ENCODE peak calls at places on chromosomes 7 and 10, in seven cellular contexts. One of them, this sample, is unnamed.
A peak's percentile ranks its signal among the peaks of the same experiment; 100 is the strongest.

GRCh38 chr10:129586897-129587443 is 119.9 kb downstream of the MGMT start:
- DNase-seq in 8988T: no peak
- DNase-seq in stimulated activated effector memory CD8-positive, alpha-beta T cell treated with anti-CD3 and anti-CD28 coated beads, Interleukin-12 subunit alpha, Interleukin-12 subunit beta, amount 100 ng/mL, for 72 hours: no peak
- DNase-seq in A549: no peak
- DNase-seq in hepatocyte: no peak
- DNase-seq in activated naive CD4-positive, alpha-beta T cell treated with Interleukin-2 at 50 U/mL for 16 hours: no peak
- DNase-seq in activated CD4-positive, CD25-positive, alpha-beta regulatory T cell treated with anti-CD3 and anti-CD28 coated beads, Interleukin-2, amount 50 U/mL, for 16 hours: no peak
- DNase-seq in this sample: no peak

GRCh38 chr7:108001759-108002725 is 919 bp downstream of the LAMB1 start:
- DNase-seq in 8988T: no peak
- DNase-seq in stimulated activated effector memory CD8-positive, alpha-beta T cell treated with anti-CD3 and anti-CD28 coated beads, Interleukin-12 subunit alpha, Interleukin-12 subunit beta, amount 100 ng/mL, for 72 hours: no peak
- DNase-seq in A549: no peak
- DNase-seq in activated CD4-positive, CD25-positive, alpha-beta regulatory T cell treated with anti-CD3 and anti-CD28 coated beads, Interleukin-2, amount 50 U/mL, for 16 hours: no peak
- DNase-seq in hepatocyte: peak; percentile 45
- DNase-seq in activated naive CD4-positive, alpha-beta T cell treated with Interleukin-2 at 50 U/mL for 16 hours: no peak
- DNase-seq in this sample: no peak

GRCh38 chr7:150434240-150434639 is 16.2 kb upstream of the GIMAP8 start:
- DNase-seq in A549: no peak
- DNase-seq in hepatocyte: no peak
- DNase-seq in activated naive CD4-positive, alpha-beta T cell treated with Interleukin-2 at 50 U/mL for 16 hours: no peak
- DNase-seq in 8988T: no peak
- DNase-seq in stimulated activated effector memory CD8-positive, alpha-beta T cell treated with anti-CD3 and anti-CD28 coated beads, Interleukin-12 subunit alpha, Interleukin-12 subunit beta, amount 100 ng/mL, for 72 hours: no peak
- DNase-seq in activated CD4-positive, CD25-positive, alpha-beta regulatory T cell treated with anti-CD3 and anti-CD28 coated beads, Interleukin-2, amount 50 U/mL, for 16 hours: no peak
- DNase-seq in this sample: no peak

GRCh38 chr10:99912057-99912456 is 97.7 kb downstream of the DNMBP start:
- DNase-seq in A549: no peak
- DNase-seq in stimulated activated effector memory CD8-positive, alpha-beta T cell treated with anti-CD3 and anti-CD28 coated beads, Interleukin-12 subunit alpha, Interleukin-12 subunit beta, amount 100 ng/mL, for 72 hours: no peak
- DNase-seq in activated naive CD4-positive, alpha-beta T cell treated with Interleukin-2 at 50 U/mL for 16 hours: no peak
- DNase-seq in activated CD4-positive, CD25-positive, alpha-beta regulatory T cell treated with anti-CD3 and anti-CD28 coated beads, Interleukin-2, amount 50 U/mL, for 16 hours: no peak
- DNase-seq in hepatocyte: no peak
- DNase-seq in 8988T: no peak
- DNase-seq in this sample: no peak

GRCh38 chr10:126171555-126171954 is 216.7 kb downstream of the ADAM12 start:
- DNase-seq in activated CD4-positive, CD25-positive, alpha-beta regulatory T cell treated with anti-CD3 and anti-CD28 coated beads, Interleukin-2, amount 50 U/mL, for 16 hours: no peak
- DNase-seq in 8988T: no peak
- DNase-seq in stimulated activated effector memory CD8-positive, alpha-beta T cell treated with anti-CD3 and anti-CD28 coated beads, Interleukin-12 subunit alpha, Interleukin-12 subunit beta, amount 100 ng/mL, for 72 hours: no peak
- DNase-seq in activated naive CD4-positive, alpha-beta T cell treated with Interleukin-2 at 50 U/mL for 16 hours: no peak
- DNase-seq in hepatocyte: no peak
- DNase-seq in A549: no peak
- DNase-seq in this sample: no peak

GRCh38 chr7:151035024-151035717 is 6.9 kb downstream of the ABCB8 start:
- DNase-seq in activated CD4-positive, CD25-positive, alpha-beta regulatory T cell treated with anti-CD3 and anti-CD28 coated beads, Interleukin-2, amount 50 U/mL, for 16 hours: no peak
- DNase-seq in activated naive CD4-positive, alpha-beta T cell treated with Interleukin-2 at 50 U/mL for 16 hours: no peak
- DNase-seq in hepatocyte: no peak
- DNase-seq in A549: no peak
- DNase-seq in 8988T: no peak
- DNase-seq in stimulated activated effector memory CD8-positive, alpha-beta T cell treated with anti-CD3 and anti-CD28 coated beads, Interleukin-12 subunit alpha, Interleukin-12 subunit beta, amount 100 ng/mL, for 72 hours: no peak
- DNase-seq in this sample: no peak

GRCh38 chr10:77738496-77739158 is 101.0 kb upstream of the KCNMA1 start:
- DNase-seq in activated naive CD4-positive, alpha-beta T cell treated with Interleukin-2 at 50 U/mL for 16 hours: no peak
- DNase-seq in 8988T: no peak
- DNase-seq in stimulated activated effector memory CD8-positive, alpha-beta T cell treated with anti-CD3 and anti-CD28 coated beads, Interleukin-12 subunit alpha, Interleukin-12 subunit beta, amount 100 ng/mL, for 72 hours: no peak
- DNase-seq in activated CD4-positive, CD25-positive, alpha-beta regulatory T cell treated with anti-CD3 and anti-CD28 coated beads, Interleukin-2, amount 50 U/mL, for 16 hours: no peak
- DNase-seq in hepatocyte: no peak
- DNase-seq in A549: no peak
- DNase-seq in this sample: no peak

GRCh38 chr7:84532196-84532595 is 337.6 kb upstream of the SEMA3A start:
- DNase-seq in A549: no peak
- DNase-seq in stimulated activated effector memory CD8-positive, alpha-beta T cell treated with anti-CD3 and anti-CD28 coated beads, Interleukin-12 subunit alpha, Interleukin-12 subunit beta, amount 100 ng/mL, for 72 hours: no peak
- DNase-seq in activated CD4-positive, CD25-positive, alpha-beta regulatory T cell treated with anti-CD3 and anti-CD28 coated beads, Interleukin-2, amount 50 U/mL, for 16 hours: no peak
- DNase-seq in 8988T: no peak
- DNase-seq in hepatocyte: no peak
- DNase-seq in activated naive CD4-positive, alpha-beta T cell treated with Interleukin-2 at 50 U/mL for 16 hours: no peak
- DNase-seq in this sample: no peak

GRCh38 chr10:22599048-22599561 is 115.3 kb downstream of the PIP4K2A start:
- DNase-seq in 8988T: no peak
- DNase-seq in activated CD4-positive, CD25-positive, alpha-beta regulatory T cell treated with anti-CD3 and anti-CD28 coated beads, Interleukin-2, amount 50 U/mL, for 16 hours: no peak
- DNase-seq in stimulated activated effector memory CD8-positive, alpha-beta T cell treated with anti-CD3 and anti-CD28 coated beads, Interleukin-12 subunit alpha, Interleukin-12 subunit beta, amount 100 ng/mL, for 72 hours: no peak
- DNase-seq in activated naive CD4-positive, alpha-beta T cell treated with Interleukin-2 at 50 U/mL for 16 hours: no peak
- DNase-seq in hepatocyte: no peak
- DNase-seq in A549: peak; percentile 25
- DNase-seq in this sample: no peak

GRCh38 chr10:78441704-78442103 is 408.0 kb downstream of the RPS24 start:
- DNase-seq in 8988T: no peak
- DNase-seq in hepatocyte: no peak
- DNase-seq in stimulated activated effector memory CD8-positive, alpha-beta T cell treated with anti-CD3 and anti-CD28 coated beads, Interleukin-12 subunit alpha, Interleukin-12 subunit beta, amount 100 ng/mL, for 72 hours: no peak
- DNase-seq in A549: no peak
- DNase-seq in activated CD4-positive, CD25-positive, alpha-beta regulatory T cell treated with anti-CD3 and anti-CD28 coated beads, Interleukin-2, amount 50 U/mL, for 16 hours: no peak
- DNase-seq in activated naive CD4-positive, alpha-beta T cell treated with Interleukin-2 at 50 U/mL for 16 hours: no peak
- DNase-seq in this sample: no peak

GRCh38 chr7:40948239-40948638 is 754.7 kb downstream of the INHBA start:
- DNase-seq in hepatocyte: no peak
- DNase-seq in 8988T: no peak
- DNase-seq in stimulated activated effector memory CD8-positive, alpha-beta T cell treated with anti-CD3 and anti-CD28 coated beads, Interleukin-12 subunit alpha, Interleukin-12 subunit beta, amount 100 ng/mL, for 72 hours: no peak
- DNase-seq in activated CD4-positive, CD25-positive, alpha-beta regulatory T cell treated with anti-CD3 and anti-CD28 coated beads, Interleukin-2, amount 50 U/mL, for 16 hours: no peak
- DNase-seq in A549: no peak
- DNase-seq in activated naive CD4-positive, alpha-beta T cell treated with Interleukin-2 at 50 U/mL for 16 hours: no peak
- DNase-seq in this sample: no peak

GRCh38 chr7:100951172-100951571 is 1.8 kb downstream of the MUC3A start:
- DNase-seq in 8988T: no peak
- DNase-seq in hepatocyte: no peak
- DNase-seq in stimulated activated effector memory CD8-positive, alpha-beta T cell treated with anti-CD3 and anti-CD28 coated beads, Interleukin-12 subunit alpha, Interleukin-12 subunit beta, amount 100 ng/mL, for 72 hours: no peak
- DNase-seq in activated CD4-positive, CD25-positive, alpha-beta regulatory T cell treated with anti-CD3 and anti-CD28 coated beads, Interleukin-2, amount 50 U/mL, for 16 hours: no peak
- DNase-seq in activated naive CD4-positive, alpha-beta T cell treated with Interleukin-2 at 50 U/mL for 16 hours: no peak
- DNase-seq in A549: no peak
- DNase-seq in this sample: no peak

GRCh38 chr10:128059266-128059850 is 66.9 kb downstream of the MKI67 start:
- DNase-seq in A549: no peak
- DNase-seq in stimulated activated effector memory CD8-positive, alpha-beta T cell treated with anti-CD3 and anti-CD28 coated beads, Interleukin-12 subunit alpha, Interleukin-12 subunit beta, amount 100 ng/mL, for 72 hours: no peak
- DNase-seq in 8988T: no peak
- DNase-seq in activated CD4-positive, CD25-positive, alpha-beta regulatory T cell treated with anti-CD3 and anti-CD28 coated beads, Interleukin-2, amount 50 U/mL, for 16 hours: no peak
- DNase-seq in activated naive CD4-positive, alpha-beta T cell treated with Interleukin-2 at 50 U/mL for 16 hours: no peak
- DNase-seq in hepatocyte: no peak
- DNase-seq in this sample: no peak

GRCh38 chr7:133652547-133652946 is 399.7 kb downstream of the EXOC4 start:
- DNase-seq in activated naive CD4-positive, alpha-beta T cell treated with Interleukin-2 at 50 U/mL for 16 hours: no peak
- DNase-seq in A549: no peak
- DNase-seq in stimulated activated effector memory CD8-positive, alpha-beta T cell treated with anti-CD3 and anti-CD28 coated beads, Interleukin-12 subunit alpha, Interleukin-12 subunit beta, amount 100 ng/mL, for 72 hours: no peak
- DNase-seq in hepatocyte: no peak
- DNase-seq in activated CD4-positive, CD25-positive, alpha-beta regulatory T cell treated with anti-CD3 and anti-CD28 coated beads, Interleukin-2, amount 50 U/mL, for 16 hours: no peak
- DNase-seq in 8988T: no peak
- DNase-seq in this sample: no peak

GRCh38 chr10:101397140-101397539 is 43.2 kb downstream of the BTRC start:
- DNase-seq in hepatocyte: peak; percentile 47
- DNase-seq in A549: peak; percentile 26
- DNase-seq in activated naive CD4-positive, alpha-beta T cell treated with Interleukin-2 at 50 U/mL for 16 hours: peak; percentile 12
- DNase-seq in activated CD4-positive, CD25-positive, alpha-beta regulatory T cell treated with anti-CD3 and anti-CD28 coated beads, Interleukin-2, amount 50 U/mL, for 16 hours: peak; percentile 1
- DNase-seq in stimulated activated effector memory CD8-positive, alpha-beta T cell treated with anti-CD3 and anti-CD28 coated beads, Interleukin-12 subunit alpha, Interleukin-12 subunit beta, amount 100 ng/mL, for 72 hours: no peak
- DNase-seq in 8988T: no peak
- DNase-seq in this sample: no peak

GRCh38 chr10:6044060-6044459 is 18.1 kb downstream of the IL2RA start:
- DNase-seq in A549: no peak
- DNase-seq in activated CD4-positive, CD25-positive, alpha-beta regulatory T cell treated with anti-CD3 and anti-CD28 coated beads, Interleukin-2, amount 50 U/mL, for 16 hours: no peak
- DNase-seq in stimulated activated effector memory CD8-positive, alpha-beta T cell treated with anti-CD3 and anti-CD28 coated beads, Interleukin-12 subunit alpha, Interleukin-12 subunit beta, amount 100 ng/mL, for 72 hours: peak; percentile 0
- DNase-seq in hepatocyte: no peak
- DNase-seq in 8988T: no peak
- DNase-seq in activated naive CD4-positive, alpha-beta T cell treated with Interleukin-2 at 50 U/mL for 16 hours: no peak
- DNase-seq in this sample: no peak

GRCh38 chr7:117048854-117049321 is 95.6 kb downstream of the ST7 start:
- DNase-seq in activated naive CD4-positive, alpha-beta T cell treated with Interleukin-2 at 50 U/mL for 16 hours: no peak
- DNase-seq in A549: no peak
- DNase-seq in activated CD4-positive, CD25-positive, alpha-beta regulatory T cell treated with anti-CD3 and anti-CD28 coated beads, Interleukin-2, amount 50 U/mL, for 16 hours: no peak
- DNase-seq in 8988T: no peak
- DNase-seq in hepatocyte: no peak
- DNase-seq in stimulated activated effector memory CD8-positive, alpha-beta T cell treated with anti-CD3 and anti-CD28 coated beads, Interleukin-12 subunit alpha, Interleukin-12 subunit beta, amount 100 ng/mL, for 72 hours: no peak
- DNase-seq in this sample: no peak

GRCh38 chr7:129784783-129785456 is 167.8 kb downstream of the UBE2H start:
- DNase-seq in 8988T: no peak
- DNase-seq in stimulated activated effector memory CD8-positive, alpha-beta T cell treated with anti-CD3 and anti-CD28 coated beads, Interleukin-12 subunit alpha, Interleukin-12 subunit beta, amount 100 ng/mL, for 72 hours: no peak
- DNase-seq in activated CD4-positive, CD25-positive, alpha-beta regulatory T cell treated with anti-CD3 and anti-CD28 coated beads, Interleukin-2, amount 50 U/mL, for 16 hours: no peak
- DNase-seq in activated naive CD4-positive, alpha-beta T cell treated with Interleukin-2 at 50 U/mL for 16 hours: no peak
- DNase-seq in A549: no peak
- DNase-seq in hepatocyte: no peak
- DNase-seq in this sample: no peak

GRCh38 chr7:11373546-11374142 is 400.0 kb downstream of the PHF14 start:
- DNase-seq in activated CD4-positive, CD25-positive, alpha-beta regulatory T cell treated with anti-CD3 and anti-CD28 coated beads, Interleukin-2, amount 50 U/mL, for 16 hours: no peak
- DNase-seq in stimulated activated effector memory CD8-positive, alpha-beta T cell treated with anti-CD3 and anti-CD28 coated beads, Interleukin-12 subunit alpha, Interleukin-12 subunit beta, amount 100 ng/mL, for 72 hours: no peak
- DNase-seq in A549: peak; percentile 2
- DNase-seq in 8988T: no peak
- DNase-seq in activated naive CD4-positive, alpha-beta T cell treated with Interleukin-2 at 50 U/mL for 16 hours: no peak
- DNase-seq in hepatocyte: peak; percentile 26
- DNase-seq in this sample: peak; percentile 31

GRCh38 chr7:50782376-50783208 is at the start of gene GRB10:
- DNase-seq in stimulated activated effector memory CD8-positive, alpha-beta T cell treated with anti-CD3 and anti-CD28 coated beads, Interleukin-12 subunit alpha, Interleukin-12 subunit beta, amount 100 ng/mL, for 72 hours: no peak
- DNase-seq in A549: no peak
- DNase-seq in activated naive CD4-positive, alpha-beta T cell treated with Interleukin-2 at 50 U/mL for 16 hours: no peak
- DNase-seq in hepatocyte: peak; percentile 68
- DNase-seq in 8988T: no peak
- DNase-seq in activated CD4-positive, CD25-positive, alpha-beta regulatory T cell treated with anti-CD3 and anti-CD28 coated beads, Interleukin-2, amount 50 U/mL, for 16 hours: no peak
- DNase-seq in this sample: no peak

GRCh38 chr10:73119457-73119856 is 9.2 kb downstream of the NUDT13 start:
- DNase-seq in stimulated activated effector memory CD8-positive, alpha-beta T cell treated with anti-CD3 and anti-CD28 coated beads, Interleukin-12 subunit alpha, Interleukin-12 subunit beta, amount 100 ng/mL, for 72 hours: no peak
- DNase-seq in activated CD4-positive, CD25-positive, alpha-beta regulatory T cell treated with anti-CD3 and anti-CD28 coated beads, Interleukin-2, amount 50 U/mL, for 16 hours: no peak
- DNase-seq in 8988T: no peak
- DNase-seq in activated naive CD4-positive, alpha-beta T cell treated with Interleukin-2 at 50 U/mL for 16 hours: no peak
- DNase-seq in hepatocyte: no peak
- DNase-seq in A549: no peak
- DNase-seq in this sample: no peak

GRCh38 chr7:155584763-155585531 is 38.6 kb upstream of the CNPY1 start:
- DNase-seq in stimulated activated effector memory CD8-positive, alpha-beta T cell treated with anti-CD3 and anti-CD28 coated beads, Interleukin-12 subunit alpha, Interleukin-12 subunit beta, amount 100 ng/mL, for 72 hours: no peak
- DNase-seq in hepatocyte: peak; percentile 49
- DNase-seq in activated CD4-positive, CD25-positive, alpha-beta regulatory T cell treated with anti-CD3 and anti-CD28 coated beads, Interleukin-2, amount 50 U/mL, for 16 hours: no peak
- DNase-seq in 8988T: no peak
- DNase-seq in A549: no peak
- DNase-seq in activated naive CD4-positive, alpha-beta T cell treated with Interleukin-2 at 50 U/mL for 16 hours: no peak
- DNase-seq in this sample: peak; percentile 8

GRCh38 chr7:111855842-111856227 is 293.5 kb upstream of the IMMP2L start:
- DNase-seq in 8988T: no peak
- DNase-seq in activated CD4-positive, CD25-positive, alpha-beta regulatory T cell treated with anti-CD3 and anti-CD28 coated beads, Interleukin-2, amount 50 U/mL, for 16 hours: no peak
- DNase-seq in stimulated activated effector memory CD8-positive, alpha-beta T cell treated with anti-CD3 and anti-CD28 coated beads, Interleukin-12 subunit alpha, Interleukin-12 subunit beta, amount 100 ng/mL, for 72 hours: no peak
- DNase-seq in A549: no peak
- DNase-seq in activated naive CD4-positive, alpha-beta T cell treated with Interleukin-2 at 50 U/mL for 16 hours: no peak
- DNase-seq in hepatocyte: peak; percentile 49
- DNase-seq in this sample: no peak

GRCh38 chr10:122333037-122333436 is 41.5 kb upstream of the PLEKHA1 start:
- DNase-seq in activated CD4-positive, CD25-positive, alpha-beta regulatory T cell treated with anti-CD3 and anti-CD28 coated beads, Interleukin-2, amount 50 U/mL, for 16 hours: no peak
- DNase-seq in activated naive CD4-positive, alpha-beta T cell treated with Interleukin-2 at 50 U/mL for 16 hours: no peak
- DNase-seq in stimulated activated effector memory CD8-positive, alpha-beta T cell treated with anti-CD3 and anti-CD28 coated beads, Interleukin-12 subunit alpha, Interleukin-12 subunit beta, amount 100 ng/mL, for 72 hours: no peak
- DNase-seq in hepatocyte: no peak
- DNase-seq in A549: no peak
- DNase-seq in 8988T: no peak
- DNase-seq in this sample: no peak

GRCh38 chr10:86600296-86600695 is 54.1 kb upstream of the OPN4 start:
- DNase-seq in activated CD4-positive, CD25-positive, alpha-beta regulatory T cell treated with anti-CD3 and anti-CD28 coated beads, Interleukin-2, amount 50 U/mL, for 16 hours: no peak
- DNase-seq in A549: no peak
- DNase-seq in activated naive CD4-positive, alpha-beta T cell treated with Interleukin-2 at 50 U/mL for 16 hours: no peak
- DNase-seq in 8988T: no peak
- DNase-seq in stimulated activated effector memory CD8-positive, alpha-beta T cell treated with anti-CD3 and anti-CD28 coated beads, Interleukin-12 subunit alpha, Interleukin-12 subunit beta, amount 100 ng/mL, for 72 hours: no peak
- DNase-seq in hepatocyte: no peak
- DNase-seq in this sample: no peak

GRCh38 chr7:32319019-32319382 is 171.2 kb downstream of the LSM5 start:
- DNase-seq in A549: no peak
- DNase-seq in hepatocyte: no peak
- DNase-seq in stimulated activated effector memory CD8-positive, alpha-beta T cell treated with anti-CD3 and anti-CD28 coated beads, Interleukin-12 subunit alpha, Interleukin-12 subunit beta, amount 100 ng/mL, for 72 hours: no peak
- DNase-seq in 8988T: no peak
- DNase-seq in activated CD4-positive, CD25-positive, alpha-beta regulatory T cell treated with anti-CD3 and anti-CD28 coated beads, Interleukin-2, amount 50 U/mL, for 16 hours: no peak
- DNase-seq in activated naive CD4-positive, alpha-beta T cell treated with Interleukin-2 at 50 U/mL for 16 hours: no peak
- DNase-seq in this sample: no peak

GRCh38 chr7:657565-658119 is 68.9 kb upstream of the DNAAF5 start:
- DNase-seq in hepatocyte: peak; percentile 59
- DNase-seq in activated naive CD4-positive, alpha-beta T cell treated with Interleukin-2 at 50 U/mL for 16 hours: no peak
- DNase-seq in stimulated activated effector memory CD8-positive, alpha-beta T cell treated with anti-CD3 and anti-CD28 coated beads, Interleukin-12 subunit alpha, Interleukin-12 subunit beta, amount 100 ng/mL, for 72 hours: no peak
- DNase-seq in 8988T: no peak
- DNase-seq in A549: no peak
- DNase-seq in activated CD4-positive, CD25-positive, alpha-beta regulatory T cell treated with anti-CD3 and anti-CD28 coated beads, Interleukin-2, amount 50 U/mL, for 16 hours: no peak
- DNase-seq in this sample: no peak

GRCh38 chr7:39238209-39238869 is 260.6 kb downstream of the POU6F2 start:
- DNase-seq in activated CD4-positive, CD25-positive, alpha-beta regulatory T cell treated with anti-CD3 and anti-CD28 coated beads, Interleukin-2, amount 50 U/mL, for 16 hours: no peak
- DNase-seq in activated naive CD4-positive, alpha-beta T cell treated with Interleukin-2 at 50 U/mL for 16 hours: no peak
- DNase-seq in hepatocyte: no peak
- DNase-seq in stimulated activated effector memory CD8-positive, alpha-beta T cell treated with anti-CD3 and anti-CD28 coated beads, Interleukin-12 subunit alpha, Interleukin-12 subunit beta, amount 100 ng/mL, for 72 hours: no peak
- DNase-seq in A549: no peak
- DNase-seq in 8988T: no peak
- DNase-seq in this sample: no peak

GRCh38 chr10:13146383-13146782 is 15.0 kb upstream of the MCM10 start:
- DNase-seq in A549: no peak
- DNase-seq in activated naive CD4-positive, alpha-beta T cell treated with Interleukin-2 at 50 U/mL for 16 hours: no peak
- DNase-seq in stimulated activated effector memory CD8-positive, alpha-beta T cell treated with anti-CD3 and anti-CD28 coated beads, Interleukin-12 subunit alpha, Interleukin-12 subunit beta, amount 100 ng/mL, for 72 hours: no peak
- DNase-seq in activated CD4-positive, CD25-positive, alpha-beta regulatory T cell treated with anti-CD3 and anti-CD28 coated beads, Interleukin-2, amount 50 U/mL, for 16 hours: no peak
- DNase-seq in 8988T: no peak
- DNase-seq in hepatocyte: no peak
- DNase-seq in this sample: no peak

GRCh38 chr10:71863203-71863602 is 12.2 kb upstream of the PSAP start:
- DNase-seq in hepatocyte: no peak
- DNase-seq in 8988T: no peak
- DNase-seq in stimulated activated effector memory CD8-positive, alpha-beta T cell treated with anti-CD3 and anti-CD28 coated beads, Interleukin-12 subunit alpha, Interleukin-12 subunit beta, amount 100 ng/mL, for 72 hours: no peak
- DNase-seq in activated naive CD4-positive, alpha-beta T cell treated with Interleukin-2 at 50 U/mL for 16 hours: no peak
- DNase-seq in A549: no peak
- DNase-seq in activated CD4-positive, CD25-positive, alpha-beta regulatory T cell treated with anti-CD3 and anti-CD28 coated beads, Interleukin-2, amount 50 U/mL, for 16 hours: no peak
- DNase-seq in this sample: no peak

GRCh38 chr7:158384746-158385145 is 202.9 kb downstream of the PTPRN2 start:
- DNase-seq in activated naive CD4-positive, alpha-beta T cell treated with Interleukin-2 at 50 U/mL for 16 hours: no peak
- DNase-seq in hepatocyte: no peak
- DNase-seq in activated CD4-positive, CD25-positive, alpha-beta regulatory T cell treated with anti-CD3 and anti-CD28 coated beads, Interleukin-2, amount 50 U/mL, for 16 hours: no peak
- DNase-seq in 8988T: no peak
- DNase-seq in A549: no peak
- DNase-seq in stimulated activated effector memory CD8-positive, alpha-beta T cell treated with anti-CD3 and anti-CD28 coated beads, Interleukin-12 subunit alpha, Interleukin-12 subunit beta, amount 100 ng/mL, for 72 hours: no peak
- DNase-seq in this sample: no peak

GRCh38 chr10:19250542-19250941 is 201.9 kb downstream of the MALRD1 start:
- DNase-seq in A549: no peak
- DNase-seq in 8988T: no peak
- DNase-seq in activated CD4-positive, CD25-positive, alpha-beta regulatory T cell treated with anti-CD3 and anti-CD28 coated beads, Interleukin-2, amount 50 U/mL, for 16 hours: no peak
- DNase-seq in stimulated activated effector memory CD8-positive, alpha-beta T cell treated with anti-CD3 and anti-CD28 coated beads, Interleukin-12 subunit alpha, Interleukin-12 subunit beta, amount 100 ng/mL, for 72 hours: no peak
- DNase-seq in activated naive CD4-positive, alpha-beta T cell treated with Interleukin-2 at 50 U/mL for 16 hours: no peak
- DNase-seq in hepatocyte: no peak
- DNase-seq in this sample: no peak

This sample was measured in AML-193.